ENCODE peak calls at places on chromosomes 12 and 14, in four cellular contexts. I is RPMI7951, E is HepG2, R is NCI-H1092. B is an unnamed sample.

GRCh38 chr14:65019944-65020566 is 33.4 kb downstream of the FNTB start:
- DNase-seq in I (peak), E (peak), R (peak), B (no peak)

GRCh38 chr12:11795910-11796459 is 146.5 kb downstream of the ETV6 start:
- DNase-seq in I (peak), E (peak), R (no peak), B (no peak)

GRCh38 chr14:99732436-99733220 is 48.5 kb downstream of the CYP46A1 start:
- DNase-seq in I (no peak), E (no peak), R (no peak), B (no peak)

GRCh38 chr12:52645120-52645761 is 6.8 kb downstream of the KRT2 start:
- DNase-seq in I (no peak), E (no peak), R (no peak), B (no peak)

GRCh38 chr12:118778077-118778476 is 203.3 kb upstream of the SRRM4 start:
- DNase-seq in I (no peak), E (no peak), R (no peak), B (no peak)

GRCh38 chr14:89617471-89618291 is 200.6 kb upstream of the FOXN3 start:
- DNase-seq in I (peak), E (peak), R (no peak), B (peak)

GRCh38 chr12:82426586-82426985 is 68.3 kb downstream of the METTL25 start:
- DNase-seq in I (no peak), E (no peak), R (no peak), B (no peak)

GRCh38 chr12:15931590-15932053 is 20.5 kb downstream of the DERA start:
- DNase-seq in I (no peak), E (peak), R (no peak), B (no peak)

GRCh38 chr12:29320295-29321090 is 60.5 kb downstream of the ERGIC2 start:
- DNase-seq in I (peak), E (peak), R (no peak), B (no peak)

GRCh38 chr12:52203126-52203921 is 11.5 kb upstream of the KRT80 start:
- DNase-seq in I (peak), E (peak), R (peak), B (no peak)

GRCh38 chr12:122001379-122002209 is 20.1 kb upstream of the BCL7A start:
- DNase-seq in I (no peak), E (no peak), R (no peak), B (no peak)

GRCh38 chr14:34165847-34166340 is 215.0 kb upstream of the EGLN3 start:
- DNase-seq in I (no peak), E (no peak), R (no peak), B (no peak)

GRCh38 chr12:39628836-39629235 is 9.2 kb upstream of the ABCD2 start:
- DNase-seq in I (no peak), E (no peak), R (no peak), B (no peak)

GRCh38 chr14:104139460-104140212 is 1.2 kb downstream of the KIF26A start:
- DNase-seq in I (no peak), E (no peak), R (no peak), B (no peak)

GRCh38 chr12:89225808-89226368 is 126.4 kb downstream of the DUSP6 start:
- DNase-seq in I (peak), E (no peak), R (no peak), B (no peak)

GRCh38 chr14:56195219-56195618 is 77.0 kb downstream of the PELI2 start:
- DNase-seq in I (no peak), E (no peak), R (no peak), B (no peak)

GRCh38 chr14:78075610-78076277 is 94.4 kb upstream of the NRXN3 start:
- DNase-seq in I (no peak), E (peak), R (peak), B (no peak)

GRCh38 chr14:32635103-32635719 is 303.5 kb upstream of the NPAS3 start:
- DNase-seq in I (peak), E (no peak), R (no peak), B (no peak)

GRCh38 chr14:78997811-78998210 is 827.6 kb downstream of the NRXN3 start:
- DNase-seq in I (no peak), E (no peak), R (peak), B (no peak)

GRCh38 chr14:74936151-74936550 is 13.1 kb upstream of the RPS6KL1 start:
- DNase-seq in I (no peak), E (no peak), R (no peak), B (no peak)

GRCh38 chr14:65462411-65462810 is 49.9 kb downstream of the FUT8 start:
- DNase-seq in I (peak), E (no peak), R (no peak), B (no peak)

GRCh38 chr14:77279719-77280118 is 8.7 kb upstream of the NGB start:
- DNase-seq in I (no peak), E (no peak), R (no peak), B (no peak)

GRCh38 chr14:51917186-51917585 is 56.8 kb downstream of the GNG2 start:
- DNase-seq in I (no peak), E (no peak), R (no peak), B (no peak)

GRCh38 chr14:69260246-69260978 is 454 bp downstream of the GALNT16 start:
- DNase-seq in I (no peak), E (no peak), R (no peak), B (no peak)

B was measured in caudate nucleus.